ENCODE peak calls at places on chromosomes 2 and 18, in six cellular contexts. R is GM04503, H is HT1080, V is HS-5, M is A172, Z is activated gamma-delta T cell. Q is an unnamed sample.

GRCh38 chr2:126527836-126528490 is 128.0 kb upstream of the GYPC start:
- DNase-seq in R (no peak), H (peak; percentile 53), V (peak; percentile 4), M (peak; percentile 15), Z (no peak), Q (peak; percentile 41)

GRCh38 chr2:224640694-224641093 is 55.5 kb upstream of the CUL3 start:
- DNase-seq in R (no peak), H (no peak), V (no peak), M (no peak), Z (no peak), Q (no peak)

GRCh38 chr2:17753803-17754663 is at the start of the genes GEN1 and SMC6:
- DNase-seq in R (peak; percentile 55), H (peak; percentile 96), V (peak; percentile 84), M (peak; percentile 90), Z (peak; percentile 91), Q (peak; percentile 99)

GRCh38 chr2:60861736-60862135 is 19.6 kb upstream of the REL start:
- DNase-seq in R (no peak), H (peak; percentile 48), V (no peak), M (no peak), Z (no peak), Q (no peak)

GRCh38 chr2:96763511-96764252 is 3.0 kb downstream of the CNNM4 start:
- DNase-seq in R (no peak), H (no peak), V (no peak), M (peak; percentile 19), Z (no peak), Q (peak; percentile 54)

GRCh38 chr2:191832668-191833067 is 14.2 kb downstream of the CAVIN2 start:
- DNase-seq in R (no peak), H (no peak), V (no peak), M (no peak), Z (no peak), Q (no peak)

GRCh38 chr2:76958749-76959148 is 563.4 kb downstream of the LRRTM4 start:
- DNase-seq in R (no peak), H (peak; percentile 5), V (no peak), M (peak; percentile 14), Z (no peak), Q (peak; percentile 48)

GRCh38 chr2:45734336-45734735 is 82.9 kb downstream of the PRKCE start:
- DNase-seq in R (no peak), H (no peak), V (no peak), M (no peak), Z (no peak), Q (no peak)

GRCh38 chr18:39558658-39559057 is 1993.1 kb upstream of the CELF4 start:
- DNase-seq in R (no peak), H (no peak), V (no peak), M (no peak), Z (no peak), Q (no peak)

GRCh38 chr2:102050854-102051391 is 59.2 kb downstream of the IL1R2 start:
- DNase-seq in R (no peak), H (peak; percentile 87), V (no peak), M (no peak), Z (no peak), Q (peak; percentile 17)

GRCh38 chr2:239824051-239824694 is 201.0 kb downstream of the NDUFA10 start:
- DNase-seq in R (no peak), H (peak; percentile 58), V (peak; percentile 3), M (peak; percentile 54), Z (no peak), Q (peak; percentile 45)

GRCh38 chr18:36296591-36297418 is 708 bp upstream of the FHOD3 start:
- DNase-seq in R (no peak), H (peak; percentile 85), V (no peak), M (peak; percentile 73), Z (no peak), Q (peak; percentile 64)

GRCh38 chr18:8117008-8117376 is 492.2 kb upstream of the RAB12 start:
- DNase-seq in R (no peak), H (no peak), V (no peak), M (no peak), Z (no peak), Q (no peak)

GRCh38 chr2:15363142-15363541 is 198.0 kb downstream of the NBAS start:
- DNase-seq in R (peak; percentile 13), H (peak; percentile 34), V (peak; percentile 22), M (peak; percentile 37), Z (no peak), Q (no peak)

GRCh38 chr2:233413046-233413445 is 58.8 kb downstream of the DGKD start:
- DNase-seq in R (no peak), H (peak; percentile 55), V (no peak), M (peak; percentile 74), Z (no peak), Q (no peak)

GRCh38 chr18:24212939-24213338 is 74.1 kb downstream of the CABYR start:
- DNase-seq in R (no peak), H (peak; percentile 90), V (peak; percentile 89), M (peak; percentile 96), Z (no peak), Q (no peak)